ENCODE peak calls at places on chromosomes 5 and 9, in seven cellular contexts. X is cardiac fibroblast; N is activated CD8-positive, alpha-beta T cell treated with anti-CD3 and anti-CD28 coated beads for 36 hours; B is iPS-NIHi11; T is activated T-helper 1 cell treated with anti-CD3 and anti-CD28 coated beads, Interleukin-2, amount 50 U/mL, for 16 hours; Y is stimulated activated CD8-positive, alpha-beta memory T cell treated with anti-CD3 and anti-CD28 coated beads, Interleukin-4, amount 100 ng/mL, for 4 hours; J is stimulated activated naive B cell treated with anti-CD40 and anti-IgM and Interleukin-4, amounts not matched to agents 10 μg/mL and 1 μg/mL and 100 μg/mL, for 72 hours. L is an unnamed sample.

GRCh38 chr9:38707885-38708640 is 11.9 kb downstream of the FAM240B start:
- DNase-seq in X (no peak), N (no peak), B (peak), T (no peak), Y (no peak), J (no peak), L (peak)

GRCh38 chr9:128454991-128455390 is 815 bp upstream of the ODF2 start:
- DNase-seq in X (no peak), N (no peak), B (no peak), T (no peak), Y (no peak), J (no peak), L (no peak)

GRCh38 chr9:96253059-96253696 is 48.8 kb downstream of the HSD17B3 start:
- DNase-seq in X (no peak), N (peak), B (no peak), T (no peak), Y (no peak), J (no peak), L (no peak)

GRCh38 chr9:89375181-89375760 is 57.0 kb downstream of the SECISBP2 start:
- DNase-seq in X (no peak), N (peak), B (no peak), T (no peak), Y (no peak), J (peak), L (no peak)

GRCh38 chr9:132166599-132166998 is 4.7 kb downstream of the NTNG2 start:
- DNase-seq in X (no peak), N (peak), B (peak), T (no peak), Y (no peak), J (no peak), L (no peak)

GRCh38 chr5:103424453-103425205 is 138.0 kb downstream of the NUDT12 start:
- DNase-seq in X (peak), N (no peak), B (no peak), T (no peak), Y (no peak), J (peak), L (peak)

GRCh38 chr5:107672212-107673105 is 1.7 kb upstream of the EFNA5 start:
- DNase-seq in X (peak), N (peak), B (peak), T (no peak), Y (no peak), J (no peak), L (peak)

GRCh38 chr5:102798103-102798502 is 43.0 kb downstream of the PAM start:
- DNase-seq in X (no peak), N (no peak), B (no peak), T (no peak), Y (no peak), J (no peak), L (no peak)

GRCh38 chr5:94397508-94397907 is 220.9 kb downstream of the KIAA0825 start:
- DNase-seq in X (peak), N (no peak), B (no peak), T (no peak), Y (no peak), J (no peak), L (no peak)

L was measured in RCC 7860.